ENCODE peak calls at places on chromosomes 2 and 18, in nine cellular contexts. B, M, G, D, K, Y, Z, O and H are unnamed samples.

GRCh38 chr18:61817086-61817485 is 75.7 kb downstream of the RNF152 start:
- DNase-seq in Y (peak), O (no peak), K (no peak), B (no peak), Z (no peak), M (no peak), D (no peak), G (no peak), H (no peak)

GRCh38 chr18:9466911-9467310 is 8.4 kb upstream of the RALBP1 start:
- DNase-seq in M (no peak), D (no peak), Z (no peak), K (no peak), O (no peak), Y (no peak), B (no peak), G (no peak), H (no peak)

GRCh38 chr2:106053116-106053515 is 141.0 kb downstream of the UXS1 start:
- DNase-seq in M (no peak), Z (peak), B (no peak), O (no peak), Y (peak), G (no peak), D (no peak), K (no peak), H (no peak)

GRCh38 chr2:107255744-107256143 is 369.8 kb upstream of the ST6GAL2 start:
- DNase-seq in G (no peak), B (no peak), K (peak), Y (no peak), M (no peak), D (no peak), Z (no peak), O (no peak), H (no peak)

GRCh38 chr18:41818381-41819355 is 136.4 kb upstream of the PIK3C3 start:
- DNase-seq in Z (no peak), O (no peak), Y (no peak), D (no peak), B (no peak), M (no peak), G (no peak), K (peak), H (no peak)

GRCh38 chr2:54613361-54613760 is 110.1 kb upstream of the EML6 start:
- DNase-seq in B (no peak), G (no peak), O (no peak), D (no peak), K (no peak), Z (no peak), M (no peak), Y (peak), H (no peak)

GRCh38 chr18:35939166-35939565 is 33.3 kb upstream of the RMP24 start:
- DNase-seq in K (peak), G (no peak), Y (no peak), O (no peak), D (no peak), M (no peak), Z (no peak), B (no peak), H (no peak)

GRCh38 chr2:188068093-188068492 is 223.6 kb upstream of the GULP1 start:
- DNase-seq in M (no peak), G (no peak), O (no peak), D (no peak), K (peak), Z (no peak), Y (peak), B (no peak), H (no peak)

GRCh38 chr2:176126929-176127768 is 2.4 kb upstream of the HOXD8 start:
- DNase-seq in B (no peak), Z (peak), Y (peak), M (peak), K (peak), D (peak), O (no peak), G (peak), H (peak)

GRCh38 chr2:204027105-204027504 is 90.5 kb downstream of the ICOS start:
- DNase-seq in O (no peak), D (peak), M (no peak), Y (peak), G (no peak), K (no peak), Z (no peak), B (no peak), H (no peak)

GRCh38 chr2:16336916-16337315 is 328.7 kb downstream of the CYRIA start:
- DNase-seq in Z (no peak), G (no peak), K (no peak), O (no peak), B (no peak), M (no peak), D (peak), Y (no peak), H (no peak)

GRCh38 chr2:240297553-240298315 is 137.7 kb upstream of the GPC1 start:
- DNase-seq in M (no peak), D (no peak), Z (no peak), Y (no peak), O (no peak), K (no peak), B (no peak), G (no peak), H (no peak)

GRCh38 chr2:133264951-133265949 is 303.0 kb downstream of the NCKAP5 start:
- DNase-seq in M (peak), D (peak), B (peak), Y (no peak), Z (peak), O (peak), K (peak), G (no peak), H (no peak)

GRCh38 chr2:193199322-193199721 is 1004.6 kb upstream of the TMEFF2 start:
- DNase-seq in K (no peak), O (no peak), M (no peak), G (no peak), B (no peak), Z (no peak), D (no peak), Y (no peak), H (no peak)

GRCh38 chr18:53796042-53796729 is 428.3 kb downstream of the MBD2 start:
- DNase-seq in M (no peak), O (no peak), B (no peak), Y (peak), G (no peak), Z (no peak), K (no peak), D (no peak), H (no peak)

GRCh38 chr18:12470382-12471090 is 62.8 kb downstream of the PRELID3A start:
- DNase-seq in B (no peak), Z (no peak), G (no peak), M (no peak), K (no peak), O (no peak), D (no peak), Y (no peak), H (no peak)

GRCh38 chr18:62399781-62400308 is 74.7 kb downstream of the TNFRSF11A start:
- DNase-seq in M (no peak), K (peak), B (peak), Z (peak), G (no peak), Y (no peak), D (no peak), O (no peak), H (no peak)

GRCh38 chr2:121104721-121105141 is 180.3 kb downstream of the TFCP2L1 start:
- DNase-seq in K (no peak), O (no peak), G (no peak), D (no peak), Y (peak), M (no peak), B (no peak), Z (no peak), H (no peak)

GRCh38 chr18:67513285-67513684 is 3.2 kb downstream of the DSEL start:
- DNase-seq in K (peak), O (no peak), B (peak), G (no peak), M (no peak), D (no peak), Y (no peak), Z (no peak), H (no peak)
- TF ChIP-seq CTCF in K (peak), O (no peak), B (peak), G (no peak), M (peak), D (peak), Y (no peak), Z (no peak), H (no peak)

GRCh38 chr18:31970617-31971016 is 27.7 kb upstream of the TRAPPC8 start:
- DNase-seq in M (no peak), O (no peak), Y (no peak), Z (no peak), D (no peak), G (no peak), B (no peak), K (no peak), H (no peak)
- TF ChIP-seq CTCF in M (no peak), O (no peak), Y (no peak), Z (no peak), D (no peak), G (no peak), B (no peak), K (no peak), H (no peak)

GRCh38 chr2:101442667-101443061 is 32.2 kb downstream of the RFX8 start:
- DNase-seq in O (no peak), B (no peak), G (no peak), K (peak), M (no peak), Z (no peak), Y (no peak), D (no peak), H (no peak)
- TF ChIP-seq CTCF in O (no peak), B (no peak), G (no peak), K (peak), M (no peak), Z (no peak), Y (no peak), D (no peak), H (no peak)

DNA sequence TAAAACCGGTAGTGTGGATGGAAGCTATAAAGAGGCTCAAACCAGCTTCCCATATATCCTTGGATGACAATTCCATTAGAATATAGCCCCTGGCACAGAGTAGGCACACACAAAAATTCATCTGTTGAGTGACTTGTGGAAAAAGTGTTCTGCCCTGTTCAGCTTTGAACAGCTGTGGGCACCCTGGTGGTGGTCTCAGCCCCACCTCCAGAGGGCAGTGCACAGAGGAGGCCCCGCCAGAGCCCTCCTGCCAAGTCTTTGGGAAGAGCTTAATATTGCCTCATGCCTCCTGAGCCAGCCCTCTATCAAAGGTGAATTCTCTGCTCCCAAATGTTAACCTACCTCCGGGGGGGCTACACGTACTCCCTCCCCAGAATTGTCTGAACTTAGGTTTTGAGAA is 30.4 kb downstream of the EPAS1 start:
- DNase-seq in Y (no peak), G (no peak), B (no peak), D (no peak), O (no peak), K (no peak), M (no peak), Z (no peak), H (no peak)
- TF ChIP-seq CTCF in Y (peak), G (no peak), B (peak), D (peak), O (peak), K (peak), M (no peak), Z (no peak), H (no peak)

GRCh38 chr2:60525859-60526258 is 27.6 kb downstream of the BCL11A start:
- DNase-seq in D (no peak), O (no peak), B (no peak), G (no peak), Z (no peak), M (no peak), Y (no peak), K (no peak), H (no peak)
- TF ChIP-seq CTCF in D (no peak), O (no peak), B (no peak), G (no peak), Z (no peak), M (no peak), Y (no peak), K (no peak), H (no peak)

GRCh38 chr2:26461601-26462023 is 16.3 kb downstream of the OTOF start:
- DNase-seq in Z (no peak), D (peak), G (no peak), K (no peak), B (no peak), Y (no peak), M (no peak), O (peak), H (no peak)

GRCh38 chr2:26463252-26464207 is 14.4 kb downstream of the OTOF start:
- DNase-seq in K (peak), G (no peak), B (no peak), Y (no peak), D (peak), Z (no peak), M (no peak), O (peak), H (no peak)

GRCh38 chr2:26462100-26462499 is 15.8 kb downstream of the OTOF start:
- DNase-seq in K (no peak), M (no peak), B (no peak), Z (no peak), Y (no peak), G (no peak), D (peak), O (peak), H (no peak)

GRCh38 chr2:26464390-26465265 is 13.3 kb downstream of the OTOF start:
- DNase-seq in Y (no peak), D (peak), B (no peak), Z (no peak), G (no peak), K (no peak), M (no peak), O (peak), H (no peak)

GRCh38 chr2:26462511-26463251 is 15.2 kb downstream of the OTOF start:
- DNase-seq in G (no peak), K (peak), D (peak), Z (peak), B (peak), O (peak), Y (peak), M (peak), H (no peak)
- TF ChIP-seq CTCF in G (no peak), K (peak), D (peak), Z (peak), B (peak), O (peak), Y (peak), M (no peak), H (no peak)